ENCODE peak calls at places on chromosome 6, in five cellular contexts. D is lower leg skin; L is colonic mucosa; B is naive thymus-derived CD8-positive, alpha-beta T cell; P is endodermal cell. V is an unnamed sample.

GRCh38 chr6:118377711-118378414 is 170.2 kb upstream of the PLN start:
- DNase-seq in P (peak; percentile 52), B (no peak), L (no peak), D (no peak), V (no peak)

GRCh38 chr6:130890531-130890950 is 63.3 kb downstream of the SMLR1 start:
- DNase-seq in L (no peak), D (no peak), B (no peak), P (no peak), V (no peak)

GRCh38 chr6:168163096-168163731 is 84.2 kb upstream of the FRMD1 start:
- DNase-seq in D (peak; percentile 84), B (no peak), P (peak; percentile 38), L (peak; percentile 37), V (no peak)

GRCh38 chr6:17705428-17705777 is 1.3 kb downstream of the NUP153 start:
- DNase-seq in L (no peak), B (no peak), D (no peak), P (peak; percentile 68), V (peak; percentile 52)

GRCh38 chr6:101545171-101545570 is 151.7 kb downstream of the GRIK2 start:
- DNase-seq in D (no peak), P (no peak), L (no peak), B (no peak), V (no peak)

GRCh38 chr6:35512740-35513139 is at the start of gene TULP1:
- DNase-seq in P (peak; percentile 64), B (no peak), L (no peak), D (no peak), V (no peak)

GRCh38 chr6:170575250-170575649 is 9.2 kb downstream of the PDCD2 start:
- DNase-seq in L (no peak), P (no peak), D (no peak), B (no peak), V (no peak)

GRCh38 chr6:16136536-16137450 is 7.9 kb downstream of the MYLIP start:
- DNase-seq in L (no peak), D (no peak), P (no peak), B (peak; percentile 26), V (peak; percentile 59)

GRCh38 chr6:134757911-134758361 is 192.0 kb downstream of the ALDH8A1 start:
- DNase-seq in P (no peak), L (no peak), B (no peak), D (no peak), V (no peak)

GRCh38 chr6:56752009-56752408 is 109.3 kb upstream of the DST start:
- DNase-seq in P (peak; percentile 58), B (no peak), D (no peak), L (no peak), V (no peak)

GRCh38 chr6:32432050-32432450 is 7.6 kb upstream of the HLA-DRA start:
- DNase-seq in D (no peak), P (no peak), B (peak; percentile 44), L (no peak), V (no peak)

GRCh38 chr6:48200874-48201273 is 89.9 kb upstream of the PTCHD4 start:
- DNase-seq in P (no peak), L (no peak), D (no peak), B (no peak), V (no peak)

GRCh38 chr6:20317430-20317829 is 84.2 kb upstream of the E2F3 start:
- DNase-seq in L (no peak), D (no peak), B (no peak), P (no peak), V (no peak)

GRCh38 chr6:161869491-161869890 is 595.6 kb upstream of the AGPAT4 start:
- DNase-seq in L (no peak), B (no peak), D (no peak), P (no peak), V (no peak)

GRCh38 chr6:99641270-99641669 is 34.6 kb downstream of the PRDM13 start:
- DNase-seq in L (no peak), P (no peak), B (no peak), D (no peak), V (no peak)

GRCh38 chr6:43916924-43917877 is 147.2 kb downstream of the VEGFA start:
- DNase-seq in L (peak; percentile 87), D (peak; percentile 92), B (no peak), P (no peak), V (no peak)

GRCh38 chr6:63571382-63571882 is 848 bp upstream of the LOC128125822 start:
- DNase-seq in P (no peak), L (no peak), B (no peak), D (no peak), V (no peak)

GRCh38 chr6:91480397-91480796 is 893.5 kb upstream of the MAP3K7 start:
- DNase-seq in P (no peak), D (no peak), L (no peak), B (no peak), V (no peak)

GRCh38 chr6:77466055-77467028 is 3.1 kb upstream of the HTR1B start:
- DNase-seq in B (no peak), L (peak; percentile 57), P (peak; percentile 87), D (no peak), V (peak; percentile 66)

GRCh38 chr6:112802154-112802553 is 455.0 kb downstream of the RFPL4B start:
- DNase-seq in D (no peak), P (no peak), L (no peak), B (no peak), V (peak; percentile 50)

V was measured in amniotic stem cell.